ENCODE peak calls at places on chromosomes 6 and 20, in five cellular contexts. U is SK-N-SH, N is A549, L is IMR-90, J is H1. F is an unnamed sample.

GRCh38 chr20:346640-347316 is at the start of gene NRSN2:
- DNase-seq in U (peak), N (peak), L (peak), J (no peak), F (peak)

GRCh38 chr6:156687875-156688549 is 89.2 kb upstream of the ARID1B start:
- DNase-seq in U (peak), N (no peak), L (peak), J (no peak), F (no peak)

GRCh38 chr6:109511832-109512231 is 28.8 kb upstream of the ZBTB24 start:
- DNase-seq in U (no peak), N (peak), L (no peak), J (no peak), F (no peak)

GRCh38 chr20:46139908-46140482 is 21.9 kb downstream of the CD40 start:
- DNase-seq in U (peak), N (no peak), L (no peak), J (no peak), F (no peak)

GRCh38 chr6:827431-827830 is 134.5 kb upstream of the EXOC2 start:
- DNase-seq in U (no peak), N (no peak), L (no peak), J (no peak), F (no peak)

GRCh38 chr6:158031445-158032353 is 50.0 kb downstream of the SYNJ2 start:
- DNase-seq in U (peak), N (peak), L (peak), J (no peak), F (no peak)

GRCh38 chr6:55174211-55175013 is at the start of gene HCRTR2:
- DNase-seq in U (peak), N (no peak), L (peak), J (no peak), F (no peak)

GRCh38 chr6:73523434-73524123 is 2.7 kb upstream of the EEF1A1 start:
- DNase-seq in U (no peak), N (peak), L (peak), J (no peak), F (peak)

GRCh38 chr6:56495654-56496053 is 147.0 kb downstream of the DST start:
- DNase-seq in U (no peak), N (no peak), L (no peak), J (no peak), F (no peak)

GRCh38 chr6:149075616-149076354 is 241.7 kb upstream of the TAB2 start:
- DNase-seq in U (no peak), N (no peak), L (peak), J (no peak), F (no peak)

GRCh38 chr6:84282566-84282965 is 55.1 kb upstream of the CEP162 start:
- DNase-seq in U (no peak), N (no peak), L (peak), J (no peak), F (no peak)

GRCh38 chr6:158389188-158389919 is 77.1 kb downstream of the TULP4 start:
- DNase-seq in U (no peak), N (no peak), L (no peak), J (no peak), F (no peak)

GRCh38 chr6:110534731-110535164 is 58.3 kb upstream of the SLC22A16 start:
- DNase-seq in U (no peak), N (no peak), L (peak), J (no peak), F (no peak)

GRCh38 chr6:85462673-85463072 is 12.8 kb downstream of the NT5E start:
- DNase-seq in U (no peak), N (no peak), L (no peak), J (no peak), F (no peak)

GRCh38 chr6:136534268-136534667 is 16.0 kb downstream of the MAP7 start:
- DNase-seq in U (no peak), N (no peak), L (no peak), J (no peak), F (no peak)

GRCh38 chr6:160063771-160064413 is 57.7 kb upstream of the SLC22A1 start:
- DNase-seq in U (no peak), N (no peak), L (no peak), J (no peak), F (no peak)
- TF ChIP-seq RFX5 in U (no peak), N (no peak), L (no peak), J (no peak), F (no peak)

GRCh38 chr6:34926655-34927054 is 37.6 kb downstream of the ANKS1A start:
- DNase-seq in U (no peak), N (no peak), L (peak), J (no peak), F (no peak)
- TF ChIP-seq RFX5 in U (no peak), N (no peak), L (peak), J (no peak), F (no peak)

GRCh38 chr20:13249118-13249859 is 28.2 kb downstream of the ISM1 start:
- DNase-seq in U (no peak), N (no peak), L (no peak), J (no peak), F (no peak)
- TF ChIP-seq RFX5 in U (no peak), N (no peak), L (no peak), J (no peak), F (no peak)

GRCh38 chr20:43923917-43924316 is 9.3 kb downstream of the TOX2 start:
- DNase-seq in U (no peak), N (no peak), L (no peak), J (no peak), F (no peak)

GRCh38 chr20:43926287-43926686 is 11.6 kb downstream of the TOX2 start:
- DNase-seq in U (no peak), N (no peak), L (no peak), J (no peak), F (no peak)

GRCh38 chr20:43925215-43925614 is 10.6 kb downstream of the TOX2 start:
- DNase-seq in U (no peak), N (no peak), L (no peak), J (no peak), F (no peak)

GRCh38 chr20:43926691-43927090 is 12.0 kb downstream of the TOX2 start:
- DNase-seq in U (no peak), N (no peak), L (no peak), J (no peak), F (no peak)

DNA sequence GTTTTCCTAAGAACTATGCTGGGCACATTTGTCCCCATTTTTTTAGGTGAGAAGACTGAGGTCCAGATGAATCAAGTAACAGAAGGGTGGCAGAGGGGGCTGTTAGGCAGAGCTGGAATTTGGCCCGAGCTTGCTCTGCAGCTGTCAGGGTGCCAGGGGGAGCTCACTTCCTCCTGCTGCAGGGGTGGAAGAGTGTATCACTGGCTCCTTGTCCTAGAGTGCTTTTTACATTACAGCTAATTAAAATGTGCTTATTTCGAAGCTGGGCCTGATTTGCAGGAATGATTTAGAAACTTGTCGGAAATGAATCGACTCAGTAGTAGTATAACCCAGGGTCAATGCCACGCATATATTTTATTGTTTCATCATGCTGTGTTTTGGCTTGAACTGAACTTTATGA is 11.1 kb downstream of the TOX2 start:
- DNase-seq in U (peak), N (no peak), L (peak), J (no peak), F (no peak)
- TF ChIP-seq RFX5 in U (no peak), N (no peak), L (no peak), J (no peak), F (no peak)

DNA sequence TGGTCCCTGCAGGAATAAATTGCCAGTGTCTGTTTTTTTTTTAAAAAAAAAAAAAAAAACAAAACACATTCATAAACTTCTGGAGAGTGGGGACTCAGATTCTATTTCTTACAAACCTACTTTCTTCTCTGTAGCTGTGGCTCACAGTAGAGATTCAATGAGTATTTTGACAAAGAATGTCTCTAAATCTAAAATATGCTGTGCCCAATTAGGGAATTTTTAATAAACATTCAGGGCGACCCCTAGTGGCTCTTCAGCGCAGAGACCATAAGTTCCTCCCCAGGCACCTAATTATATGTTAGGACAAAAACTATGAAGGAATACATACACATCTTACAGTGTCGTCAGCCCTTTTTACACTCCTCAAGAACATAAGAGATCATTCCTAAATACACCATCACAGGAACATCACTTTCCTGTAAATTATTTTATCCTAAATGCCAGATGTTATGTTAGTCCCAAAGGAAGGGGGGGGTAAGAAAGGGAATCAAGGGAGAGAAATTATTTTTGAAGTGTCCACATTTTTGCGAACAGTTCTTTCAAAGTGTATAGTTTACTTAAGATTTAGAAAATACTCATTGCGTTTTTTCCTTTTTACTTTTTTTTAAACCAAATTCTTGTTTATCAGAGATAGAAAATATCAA is 21.8 kb upstream of the NAA20 start:
- DNase-seq in U (peak), N (peak), L (peak), J (no peak), F (peak)
- TF ChIP-seq RFX5 in U (no peak), N (no peak), L (no peak), J (no peak), F (no peak)

DNA sequence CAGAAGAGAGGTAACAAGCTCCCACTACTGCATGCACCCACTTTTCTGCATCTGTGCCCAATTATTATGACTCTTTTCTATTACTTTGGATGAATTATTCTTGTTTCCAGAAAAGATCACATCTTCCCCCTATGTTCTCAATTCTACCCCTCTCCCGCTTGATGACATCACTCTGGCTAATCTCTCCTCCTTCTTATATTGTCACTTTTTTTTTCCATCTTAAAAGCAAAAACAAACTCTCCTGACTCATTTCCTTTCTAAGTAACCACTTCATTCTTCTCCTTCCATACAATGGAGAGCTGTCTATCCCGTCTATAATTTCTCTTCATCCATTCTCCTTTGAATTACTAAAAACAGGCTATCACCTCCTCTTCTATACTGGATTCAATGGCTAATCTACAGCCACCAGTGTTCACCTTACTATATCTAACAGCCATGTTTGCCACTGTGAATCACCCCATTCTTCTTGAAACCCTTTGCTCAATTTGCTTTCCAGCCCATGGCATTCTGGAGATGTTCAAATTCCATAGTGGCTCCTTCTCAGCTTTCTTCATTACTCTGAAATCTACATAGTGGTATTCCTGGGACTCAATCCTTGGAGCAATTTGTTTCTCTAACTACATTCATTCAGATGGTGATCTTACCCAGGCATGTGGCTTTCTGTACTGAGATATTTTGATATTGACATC is 378.4 kb downstream of the ARHGAP18 start:
- DNase-seq in U (no peak), N (no peak), L (peak), J (no peak), F (no peak)
- TF ChIP-seq RFX5 in U (no peak), N (no peak), L (no peak), J (no peak), F (no peak)

GRCh38 chr20:63060057-63060991 is 53.6 kb upstream of the BHLHE23 start:
- DNase-seq in U (peak), N (no peak), L (peak), J (no peak), F (no peak)
- TF ChIP-seq RFX5 in U (no peak), N (no peak), L (no peak), J (no peak), F (no peak)

GRCh38 chr6:125947581-125947980 is 9.0 kb upstream of the HINT3 start:
- DNase-seq in U (no peak), N (peak), L (peak), J (no peak), F (no peak)
- TF ChIP-seq RFX5 in U (no peak), N (no peak), L (no peak), J (no peak), F (no peak)

GRCh38 chr6:27890351-27891299 is 21.6 kb downstream of the OR2B2 start:
- DNase-seq in U (peak), N (peak), L (peak), J (no peak), F (no peak)
- TF ChIP-seq RFX5 in U (peak), N (no peak), L (no peak), J (no peak), F (no peak)

F was measured in HepG2.